ENCODE peak calls at places on chromosomes 7 and 10, in five cellular contexts. One of them, this sample, is unnamed.

GRCh38 chr7:36283711-36284130 is 105.9 kb upstream of the ANLN start:
- DNase-seq in upper lobe of right lung: peak; percentile 85
- DNase-seq in hepatocyte: no peak
- DNase-seq in tibial artery: peak; percentile 80
- DNase-seq in heart left ventricle: peak; percentile 69
- DNase-seq in this sample: no peak

GRCh38 chr7:111858331-111858730 is 296.0 kb upstream of the IMMP2L start:
- DNase-seq in upper lobe of right lung: no peak
- DNase-seq in hepatocyte: no peak
- DNase-seq in tibial artery: no peak
- DNase-seq in heart left ventricle: no peak
- DNase-seq in this sample: no peak

GRCh38 chr10:95431900-95432342 is 129.2 kb downstream of the SORBS1 start:
- DNase-seq in upper lobe of right lung: no peak
- DNase-seq in hepatocyte: no peak
- DNase-seq in tibial artery: no peak
- DNase-seq in heart left ventricle: no peak
- DNase-seq in this sample: peak; percentile 65

GRCh38 chr10:75019360-75019759 is 92.1 kb upstream of the SAMD8 start:
- DNase-seq in upper lobe of right lung: no peak
- DNase-seq in hepatocyte: no peak
- DNase-seq in tibial artery: no peak
- DNase-seq in heart left ventricle: no peak
- DNase-seq in this sample: no peak

GRCh38 chr7:130996841-130997231 is 262.8 kb upstream of the KLF14 start:
- DNase-seq in upper lobe of right lung: no peak
- DNase-seq in hepatocyte: peak; percentile 71
- DNase-seq in tibial artery: no peak
- DNase-seq in heart left ventricle: no peak
- DNase-seq in this sample: no peak

GRCh38 chr10:36017141-36017540 is 375.0 kb upstream of the FZD8 start:
- DNase-seq in upper lobe of right lung: no peak
- DNase-seq in hepatocyte: no peak
- DNase-seq in tibial artery: no peak
- DNase-seq in heart left ventricle: no peak
- DNase-seq in this sample: no peak

GRCh38 chr10:20017961-20018360 is 201.7 kb downstream of the PLXDC2 start:
- DNase-seq in upper lobe of right lung: no peak
- DNase-seq in hepatocyte: no peak
- DNase-seq in tibial artery: no peak
- DNase-seq in heart left ventricle: no peak
- DNase-seq in this sample: no peak

GRCh38 chr10:98030093-98030821 is at the start of gene CRTAC1:
- DNase-seq in upper lobe of right lung: peak; percentile 92
- DNase-seq in hepatocyte: peak; percentile 78
- DNase-seq in tibial artery: peak; percentile 60
- DNase-seq in heart left ventricle: peak; percentile 51
- DNase-seq in this sample: peak; percentile 40

GRCh38 chr10:74008212-74008731 is 10.4 kb downstream of the VCL start:
- DNase-seq in upper lobe of right lung: no peak
- DNase-seq in hepatocyte: no peak
- DNase-seq in tibial artery: no peak
- DNase-seq in heart left ventricle: no peak
- DNase-seq in this sample: no peak

GRCh38 chr10:86085136-86085535 is 281.5 kb downstream of the GRID1 start:
- DNase-seq in upper lobe of right lung: peak; percentile 33
- DNase-seq in hepatocyte: no peak
- DNase-seq in tibial artery: no peak
- DNase-seq in heart left ventricle: no peak
- DNase-seq in this sample: no peak

GRCh38 chr10:71396084-71396713 is 521 bp upstream of the CDH23 start:
- DNase-seq in upper lobe of right lung: peak; percentile 68
- DNase-seq in hepatocyte: peak; percentile 82
- DNase-seq in tibial artery: peak; percentile 50
- DNase-seq in heart left ventricle: peak; percentile 68
- DNase-seq in this sample: peak; percentile 74

GRCh38 chr10:50512214-50512595 is 111.6 kb downstream of the SGMS1 start:
- DNase-seq in upper lobe of right lung: no peak
- DNase-seq in hepatocyte: no peak
- DNase-seq in tibial artery: no peak
- DNase-seq in heart left ventricle: no peak
- DNase-seq in this sample: no peak

GRCh38 chr7:131007439-131008330 is 273.7 kb upstream of the KLF14 start:
- DNase-seq in upper lobe of right lung: no peak
- DNase-seq in hepatocyte: peak; percentile 87
- DNase-seq in tibial artery: peak; percentile 65
- DNase-seq in heart left ventricle: peak; percentile 57
- DNase-seq in this sample: peak; percentile 53

GRCh38 chr10:18545626-18546025 is 105.8 kb downstream of the NSUN6 start:
- DNase-seq in upper lobe of right lung: no peak
- DNase-seq in hepatocyte: no peak
- DNase-seq in tibial artery: no peak
- DNase-seq in heart left ventricle: no peak
- DNase-seq in this sample: no peak

GRCh38 chr7:11831727-11832495 is at the start of gene THSD7A:
- DNase-seq in upper lobe of right lung: peak; percentile 81
- DNase-seq in hepatocyte: peak; percentile 80
- DNase-seq in tibial artery: peak; percentile 21
- DNase-seq in heart left ventricle: peak; percentile 31
- DNase-seq in this sample: peak; percentile 20

GRCh38 chr10:15112657-15113056 is 15.5 kb downstream of the RPP38 start:
- DNase-seq in upper lobe of right lung: no peak
- DNase-seq in hepatocyte: no peak
- DNase-seq in tibial artery: no peak
- DNase-seq in heart left ventricle: no peak
- DNase-seq in this sample: no peak

GRCh38 chr7:77425151-77426051 is 9.3 kb upstream of the GSAP start:
- DNase-seq in upper lobe of right lung: no peak
- DNase-seq in hepatocyte: no peak
- DNase-seq in tibial artery: no peak
- DNase-seq in heart left ventricle: no peak
- DNase-seq in this sample: no peak

GRCh38 chr7:2785071-2785500 is 59.0 kb downstream of the GNA12 start:
- DNase-seq in upper lobe of right lung: no peak
- DNase-seq in hepatocyte: no peak
- DNase-seq in tibial artery: no peak
- DNase-seq in heart left ventricle: peak; percentile 58
- DNase-seq in this sample: no peak

GRCh38 chr7:142797799-142798377 is 27.1 kb downstream of the PRSS2 start:
- DNase-seq in upper lobe of right lung: no peak
- DNase-seq in hepatocyte: no peak
- DNase-seq in tibial artery: no peak
- DNase-seq in heart left ventricle: no peak
- DNase-seq in this sample: no peak

GRCh38 chr7:75038508-75038907 is 35.1 kb downstream of the RCC1L start:
- DNase-seq in upper lobe of right lung: no peak
- DNase-seq in hepatocyte: no peak
- DNase-seq in tibial artery: no peak
- DNase-seq in heart left ventricle: no peak
- DNase-seq in this sample: no peak

GRCh38 chr7:133376514-133376913 is 123.6 kb downstream of the EXOC4 start:
- DNase-seq in upper lobe of right lung: no peak
- DNase-seq in hepatocyte: no peak
- DNase-seq in tibial artery: no peak
- DNase-seq in heart left ventricle: no peak
- DNase-seq in this sample: no peak

GRCh38 chr10:79454259-79454658 is 8.8 kb upstream of the ZCCHC24 start:
- DNase-seq in upper lobe of right lung: no peak
- DNase-seq in hepatocyte: no peak
- DNase-seq in tibial artery: peak; percentile 62
- DNase-seq in heart left ventricle: no peak
- DNase-seq in this sample: no peak

GRCh38 chr10:104328916-104329710 is 9.2 kb downstream of the ITPRIP start:
- DNase-seq in upper lobe of right lung: no peak
- DNase-seq in hepatocyte: peak; percentile 75
- DNase-seq in tibial artery: peak; percentile 85
- DNase-seq in heart left ventricle: peak; percentile 75
- DNase-seq in this sample: peak; percentile 78

GRCh38 chr10:33132626-33133025 is 174.6 kb upstream of the ITGB1 start:
- DNase-seq in upper lobe of right lung: no peak
- DNase-seq in hepatocyte: no peak
- DNase-seq in tibial artery: no peak
- DNase-seq in heart left ventricle: no peak
- DNase-seq in this sample: no peak

GRCh38 chr10:38070501-38070900 is 23.6 kb upstream of the ZNF37A start:
- DNase-seq in upper lobe of right lung: no peak
- DNase-seq in hepatocyte: no peak
- DNase-seq in tibial artery: no peak
- DNase-seq in heart left ventricle: no peak
- DNase-seq in this sample: no peak

GRCh38 chr10:5744849-5745248 is 60.2 kb downstream of the TASOR2 start:
- DNase-seq in upper lobe of right lung: no peak
- DNase-seq in hepatocyte: no peak
- DNase-seq in tibial artery: no peak
- DNase-seq in heart left ventricle: no peak
- DNase-seq in this sample: no peak

GRCh38 chr10:5741276-5741675 is 56.6 kb downstream of the TASOR2 start:
- DNase-seq in upper lobe of right lung: no peak
- DNase-seq in hepatocyte: no peak
- DNase-seq in tibial artery: no peak
- DNase-seq in heart left ventricle: no peak
- DNase-seq in this sample: no peak

GRCh38 chr10:5748394-5748803 is 63.8 kb downstream of the TASOR2 start:
- DNase-seq in upper lobe of right lung: no peak
- DNase-seq in hepatocyte: no peak
- DNase-seq in tibial artery: no peak
- DNase-seq in heart left ventricle: no peak
- DNase-seq in this sample: no peak

GRCh38 chr10:5746197-5746596 is 61.6 kb downstream of the TASOR2 start:
- DNase-seq in upper lobe of right lung: no peak
- DNase-seq in hepatocyte: no peak
- DNase-seq in tibial artery: no peak
- DNase-seq in heart left ventricle: no peak
- DNase-seq in this sample: no peak

DNA sequence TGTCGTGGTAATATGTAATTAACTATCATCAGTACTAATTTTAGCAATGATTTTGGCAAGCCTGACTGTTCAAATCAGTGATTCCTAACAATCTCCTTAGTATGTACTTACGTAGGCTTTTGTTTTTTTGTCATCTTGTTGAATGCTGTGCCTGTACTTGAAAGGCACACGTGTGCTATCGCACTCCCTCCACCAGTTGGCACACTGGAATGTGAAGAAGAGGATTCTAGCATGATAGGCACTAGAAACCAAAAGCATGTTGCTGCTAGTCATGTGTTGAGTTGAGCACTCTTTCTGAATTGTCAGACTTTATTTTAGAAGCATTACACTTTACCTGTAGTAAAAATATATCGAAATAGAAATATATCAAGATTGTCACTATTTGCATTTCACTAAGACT is 59.1 kb downstream of the TASOR2 start:
- DNase-seq in upper lobe of right lung: no peak
- DNase-seq in hepatocyte: no peak
- DNase-seq in tibial artery: no peak
- DNase-seq in heart left ventricle: no peak
- DNase-seq in this sample: no peak
- H3K36me3 ChIP-seq in upper lobe of right lung: peaks cover 75% of the 10 kb centered on the region
- H3K36me3 ChIP-seq in hepatocyte: peaks cover 3% of the 10 kb centered on the region
- H3K36me3 ChIP-seq in tibial artery: peaks cover 80% of the 10 kb centered on the region
- H3K36me3 ChIP-seq in heart left ventricle: peaks cover 48% of the 10 kb centered on the region
- H3K36me3 ChIP-seq in this sample: no peaks in the 10 kb centered on the region

DNA sequence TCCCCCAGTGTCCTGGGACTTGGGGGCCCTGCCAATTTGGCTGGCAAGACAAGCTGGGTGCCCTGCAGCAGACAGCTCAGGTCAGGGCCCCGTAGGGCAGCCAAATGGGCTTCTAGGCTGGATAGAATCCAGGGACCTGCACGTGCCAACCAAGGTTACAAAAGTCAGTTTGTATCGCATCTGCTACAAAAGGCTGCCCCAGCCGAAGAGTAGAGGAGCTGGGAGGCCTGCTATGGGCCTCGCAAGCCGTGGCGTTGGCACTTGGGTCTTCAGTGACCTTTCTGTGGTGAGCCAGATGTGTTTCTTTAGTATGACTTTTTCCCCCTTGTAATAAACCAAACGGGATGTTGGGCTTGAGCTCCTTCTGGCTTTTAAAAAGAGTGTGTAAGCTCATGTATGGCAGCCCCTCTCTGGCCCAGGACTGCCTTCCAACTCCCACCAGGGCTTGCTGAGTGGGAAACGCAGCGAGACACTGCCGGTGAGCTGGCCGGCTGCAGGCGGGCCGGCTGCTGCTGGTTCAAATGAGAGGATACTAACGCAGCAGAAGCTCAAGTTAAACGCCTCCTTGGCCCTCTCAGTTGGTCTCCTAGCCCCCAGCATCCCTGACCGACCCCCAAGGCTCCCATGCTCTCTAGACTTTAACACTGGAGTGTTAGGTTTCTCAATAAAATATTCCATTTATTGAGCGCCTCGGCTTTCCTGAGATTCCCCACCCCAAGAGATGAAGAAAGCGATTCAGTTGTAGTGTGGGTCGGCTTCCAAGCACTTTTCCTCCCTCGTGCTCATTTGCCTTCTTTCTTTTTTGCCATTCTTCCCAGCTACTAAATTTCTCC is 3.1 kb upstream of the HOXA10 start:
- DNase-seq in upper lobe of right lung: peak; percentile 40
- DNase-seq in hepatocyte: no peak
- DNase-seq in tibial artery: peak; percentile 21
- DNase-seq in heart left ventricle: no peak
- DNase-seq in this sample: peak; percentile 34
- H3K4me3 ChIP-seq in upper lobe of right lung: no peak overlapping the region
- H3K4me3 ChIP-seq in hepatocyte: peak overlapping the region; percentile 40
- H3K4me3 ChIP-seq in tibial artery: peak overlapping the region; percentile 45
- H3K4me3 ChIP-seq in heart left ventricle: no peak overlapping the region
- H3K4me3 ChIP-seq in this sample: peak overlapping the region; percentile 58

DNA sequence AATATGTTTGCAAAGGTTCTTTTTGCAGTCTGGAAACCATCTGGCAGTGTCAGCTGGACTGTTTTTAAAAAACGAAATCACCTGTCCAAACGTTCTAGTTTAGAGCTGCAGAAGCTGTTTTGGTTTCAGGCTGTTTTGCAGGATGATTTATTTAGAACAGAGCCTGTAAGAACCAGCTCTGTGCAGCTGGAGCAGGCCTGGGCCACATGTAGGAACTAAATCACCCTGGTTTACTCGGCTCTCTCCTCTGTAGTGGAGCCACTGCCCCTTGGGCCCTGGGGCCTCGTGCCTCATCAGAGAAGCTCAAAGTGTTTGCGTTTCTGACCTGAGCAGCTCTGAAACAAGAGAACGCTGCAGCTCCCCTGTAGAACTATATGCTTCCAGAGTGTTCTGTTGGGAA is 142.5 kb downstream of the ACTR3B start:
- DNase-seq in upper lobe of right lung: no peak
- DNase-seq in hepatocyte: no peak
- DNase-seq in tibial artery: no peak
- DNase-seq in heart left ventricle: no peak
- DNase-seq in this sample: no peak
- H3K36me3 ChIP-seq in upper lobe of right lung: no peaks in the 10 kb centered on the region
- H3K36me3 ChIP-seq in hepatocyte: no peaks in the 10 kb centered on the region
- H3K36me3 ChIP-seq in tibial artery: no peaks in the 10 kb centered on the region
- H3K36me3 ChIP-seq in heart left ventricle: no peaks in the 10 kb centered on the region
- H3K36me3 ChIP-seq in this sample: no peaks in the 10 kb centered on the region

DNA sequence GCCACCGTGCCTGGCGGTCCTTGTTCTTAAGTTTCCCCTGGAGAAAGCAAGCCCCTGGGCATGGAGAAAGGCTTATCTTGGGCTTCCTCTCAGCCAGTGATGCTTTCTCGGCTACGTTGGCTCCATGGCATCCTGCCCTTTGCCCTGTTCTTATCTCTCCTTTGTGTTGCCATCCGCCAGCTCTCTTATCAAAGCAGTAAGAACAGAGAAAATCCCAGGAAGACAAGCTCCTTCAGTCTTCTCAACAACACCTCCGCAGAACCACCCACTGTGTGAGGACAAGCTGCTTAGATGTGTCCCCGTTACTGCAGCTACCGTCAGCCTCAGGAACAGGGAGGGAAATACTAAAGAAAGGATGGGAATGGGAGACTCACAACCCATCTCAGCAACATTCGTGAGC is 3.3 kb downstream of the PLEKHS1 start:
- DNase-seq in upper lobe of right lung: no peak
- DNase-seq in hepatocyte: peak; percentile 16
- DNase-seq in tibial artery: no peak
- DNase-seq in heart left ventricle: no peak
- DNase-seq in this sample: no peak
- H3K4me3 ChIP-seq in upper lobe of right lung: no peak overlapping the region
- H3K4me3 ChIP-seq in hepatocyte: no peak overlapping the region
- H3K4me3 ChIP-seq in tibial artery: no peak overlapping the region
- H3K4me3 ChIP-seq in heart left ventricle: no peak overlapping the region
- H3K4me3 ChIP-seq in this sample: no peak overlapping the region

This sample was measured in uterus.